ENCODE peak calls at places on chromosomes 7 and 10, in nine cellular contexts. One of them, this sample, is unnamed.

GRCh38 chr7:43646603-43647313 is 63.9 kb downstream of the STK17A start:
- DNase-seq in lower lobe of right lung: no peak
- DNase-seq in GM10248: peak; percentile 29
- DNase-seq in upper lobe of left lung: no peak
- DNase-seq in thoracic aorta: no peak
- DNase-seq in GM12865: peak; percentile 52
- DNase-seq in endothelial cell of umbilical vein: no peak
- DNase-seq in endothelial cell: no peak
- DNase-seq in cardiac muscle cell: peak; percentile 19
- DNase-seq in this sample: no peak

GRCh38 chr10:132957131-132957530 is 14.8 kb upstream of the CFAP46 start:
- DNase-seq in lower lobe of right lung: no peak
- DNase-seq in GM10248: no peak
- DNase-seq in upper lobe of left lung: no peak
- DNase-seq in thoracic aorta: no peak
- DNase-seq in GM12865: no peak
- DNase-seq in endothelial cell of umbilical vein: no peak
- DNase-seq in endothelial cell: no peak
- DNase-seq in cardiac muscle cell: no peak
- DNase-seq in this sample: no peak

GRCh38 chr10:115845958-115846357 is 427.0 kb downstream of the GFRA1 start:
- DNase-seq in lower lobe of right lung: no peak
- DNase-seq in GM10248: no peak
- DNase-seq in upper lobe of left lung: no peak
- DNase-seq in thoracic aorta: no peak
- DNase-seq in GM12865: no peak
- DNase-seq in endothelial cell of umbilical vein: no peak
- DNase-seq in endothelial cell: no peak
- DNase-seq in cardiac muscle cell: no peak
- DNase-seq in this sample: no peak

GRCh38 chr10:132835848-132836233 is 49.9 kb upstream of the NKX6-2 start:
- DNase-seq in lower lobe of right lung: no peak
- DNase-seq in GM10248: no peak
- DNase-seq in upper lobe of left lung: no peak
- DNase-seq in thoracic aorta: no peak
- DNase-seq in GM12865: no peak
- DNase-seq in endothelial cell of umbilical vein: no peak
- DNase-seq in endothelial cell: no peak
- DNase-seq in cardiac muscle cell: no peak
- DNase-seq in this sample: no peak

GRCh38 chr7:64562246-64562620 is 638 bp downstream of the ZNF680 start:
- DNase-seq in lower lobe of right lung: no peak
- DNase-seq in GM10248: no peak
- DNase-seq in upper lobe of left lung: no peak
- DNase-seq in thoracic aorta: no peak
- DNase-seq in GM12865: no peak
- DNase-seq in endothelial cell of umbilical vein: no peak
- DNase-seq in endothelial cell: no peak
- DNase-seq in cardiac muscle cell: no peak
- DNase-seq in this sample: no peak

GRCh38 chr10:9305018-9305655 is 1250.6 kb downstream of the GATA3 start:
- DNase-seq in lower lobe of right lung: no peak
- DNase-seq in GM10248: no peak
- DNase-seq in upper lobe of left lung: no peak
- DNase-seq in thoracic aorta: no peak
- DNase-seq in GM12865: peak; percentile 24
- DNase-seq in endothelial cell of umbilical vein: peak; percentile 33
- DNase-seq in endothelial cell: no peak
- DNase-seq in cardiac muscle cell: peak; percentile 43
- DNase-seq in this sample: no peak

GRCh38 chr7:81484266-81484665 is 285.6 kb downstream of the HGF start:
- DNase-seq in lower lobe of right lung: no peak
- DNase-seq in GM10248: no peak
- DNase-seq in upper lobe of left lung: no peak
- DNase-seq in thoracic aorta: no peak
- DNase-seq in GM12865: peak; percentile 20
- DNase-seq in endothelial cell of umbilical vein: peak; percentile 42
- DNase-seq in endothelial cell: peak; percentile 24
- DNase-seq in cardiac muscle cell: peak; percentile 92
- DNase-seq in this sample: no peak

GRCh38 chr7:101319401-101319800 is 2.2 kb downstream of the IFT22 start:
- DNase-seq in lower lobe of right lung: no peak
- DNase-seq in GM10248: no peak
- DNase-seq in upper lobe of left lung: no peak
- DNase-seq in thoracic aorta: no peak
- DNase-seq in GM12865: no peak
- DNase-seq in endothelial cell of umbilical vein: no peak
- DNase-seq in endothelial cell: no peak
- DNase-seq in cardiac muscle cell: no peak
- DNase-seq in this sample: no peak

GRCh38 chr7:51451751-51452465 is 135.3 kb upstream of the COBL start:
- DNase-seq in lower lobe of right lung: no peak
- DNase-seq in GM10248: no peak
- DNase-seq in upper lobe of left lung: no peak
- DNase-seq in thoracic aorta: no peak
- DNase-seq in GM12865: no peak
- DNase-seq in endothelial cell of umbilical vein: no peak
- DNase-seq in endothelial cell: peak; percentile 46
- DNase-seq in cardiac muscle cell: no peak
- DNase-seq in this sample: peak; percentile 40

GRCh38 chr10:11863353-11864105 is 40.4 kb downstream of the PROSER2 start:
- DNase-seq in lower lobe of right lung: no peak
- DNase-seq in GM10248: peak; percentile 64
- DNase-seq in upper lobe of left lung: no peak
- DNase-seq in thoracic aorta: no peak
- DNase-seq in GM12865: peak; percentile 88
- DNase-seq in endothelial cell of umbilical vein: no peak
- DNase-seq in endothelial cell: no peak
- DNase-seq in cardiac muscle cell: no peak
- DNase-seq in this sample: no peak

GRCh38 chr7:28807396-28807994 is 150.6 kb downstream of the TRIL start:
- DNase-seq in lower lobe of right lung: no peak
- DNase-seq in GM10248: no peak
- DNase-seq in upper lobe of left lung: no peak
- DNase-seq in thoracic aorta: no peak
- DNase-seq in GM12865: no peak
- DNase-seq in endothelial cell of umbilical vein: no peak
- DNase-seq in endothelial cell: no peak
- DNase-seq in cardiac muscle cell: no peak
- DNase-seq in this sample: no peak

GRCh38 chr7:94687810-94688209 is 31.9 kb upstream of the SGCE start:
- DNase-seq in lower lobe of right lung: no peak
- DNase-seq in GM10248: no peak
- DNase-seq in upper lobe of left lung: no peak
- DNase-seq in thoracic aorta: no peak
- DNase-seq in GM12865: no peak
- DNase-seq in endothelial cell of umbilical vein: no peak
- DNase-seq in endothelial cell: no peak
- DNase-seq in cardiac muscle cell: peak; percentile 45
- DNase-seq in this sample: no peak

GRCh38 chr10:126904493-126904806 is 778 bp upstream of the DOCK1 start:
- DNase-seq in lower lobe of right lung: no peak
- DNase-seq in GM10248: no peak
- DNase-seq in upper lobe of left lung: no peak
- DNase-seq in thoracic aorta: no peak
- DNase-seq in GM12865: no peak
- DNase-seq in endothelial cell of umbilical vein: no peak
- DNase-seq in endothelial cell: no peak
- DNase-seq in cardiac muscle cell: no peak
- DNase-seq in this sample: no peak

GRCh38 chr10:114681542-114681941 is 23.5 kb upstream of the ABLIM1 start:
- DNase-seq in lower lobe of right lung: no peak
- DNase-seq in GM10248: no peak
- DNase-seq in upper lobe of left lung: no peak
- DNase-seq in thoracic aorta: no peak
- DNase-seq in GM12865: no peak
- DNase-seq in endothelial cell of umbilical vein: peak; percentile 71
- DNase-seq in endothelial cell: no peak
- DNase-seq in cardiac muscle cell: no peak
- DNase-seq in this sample: no peak

GRCh38 chr10:65358565-65358964 is 1567.3 kb upstream of the LRRTM3 start:
- DNase-seq in lower lobe of right lung: no peak
- DNase-seq in GM10248: peak; percentile 2
- DNase-seq in upper lobe of left lung: no peak
- DNase-seq in thoracic aorta: no peak
- DNase-seq in GM12865: peak; percentile 18
- DNase-seq in endothelial cell of umbilical vein: peak; percentile 52
- DNase-seq in endothelial cell: peak; percentile 39
- DNase-seq in cardiac muscle cell: peak; percentile 62
- DNase-seq in this sample: no peak

GRCh38 chr10:82796510-82796909 is 921.5 kb downstream of the NRG3 start:
- DNase-seq in lower lobe of right lung: no peak
- DNase-seq in GM10248: no peak
- DNase-seq in upper lobe of left lung: no peak
- DNase-seq in thoracic aorta: no peak
- DNase-seq in GM12865: no peak
- DNase-seq in endothelial cell of umbilical vein: peak; percentile 6
- DNase-seq in endothelial cell: no peak
- DNase-seq in cardiac muscle cell: peak; percentile 27
- DNase-seq in this sample: no peak

GRCh38 chr7:9625953-9626352 is 1192.5 kb downstream of the NXPH1 start:
- DNase-seq in lower lobe of right lung: no peak
- DNase-seq in GM10248: no peak
- DNase-seq in upper lobe of left lung: no peak
- DNase-seq in thoracic aorta: no peak
- DNase-seq in GM12865: no peak
- DNase-seq in endothelial cell of umbilical vein: no peak
- DNase-seq in endothelial cell: no peak
- DNase-seq in cardiac muscle cell: no peak
- DNase-seq in this sample: no peak

GRCh38 chr7:106618480-106618879 is 42.5 kb downstream of the CCDC71L start:
- DNase-seq in lower lobe of right lung: no peak
- DNase-seq in GM10248: no peak
- DNase-seq in upper lobe of left lung: no peak
- DNase-seq in thoracic aorta: no peak
- DNase-seq in GM12865: no peak
- DNase-seq in endothelial cell of umbilical vein: peak; percentile 73
- DNase-seq in endothelial cell: no peak
- DNase-seq in cardiac muscle cell: peak; percentile 90
- DNase-seq in this sample: no peak

GRCh38 chr7:134813668-134814067 is 34.2 kb downstream of the CALD1 start:
- DNase-seq in lower lobe of right lung: no peak
- DNase-seq in GM10248: no peak
- DNase-seq in upper lobe of left lung: no peak
- DNase-seq in thoracic aorta: no peak
- DNase-seq in GM12865: no peak
- DNase-seq in endothelial cell of umbilical vein: peak; percentile 87
- DNase-seq in endothelial cell: no peak
- DNase-seq in cardiac muscle cell: peak; percentile 71
- DNase-seq in this sample: no peak

GRCh38 chr10:119418401-119418800 is 124.1 kb downstream of the RGS10 start:
- DNase-seq in lower lobe of right lung: no peak
- DNase-seq in GM10248: no peak
- DNase-seq in upper lobe of left lung: no peak
- DNase-seq in thoracic aorta: no peak
- DNase-seq in GM12865: no peak
- DNase-seq in endothelial cell of umbilical vein: no peak
- DNase-seq in endothelial cell: no peak
- DNase-seq in cardiac muscle cell: no peak
- DNase-seq in this sample: no peak
- TF ChIP-seq CTCF in lower lobe of right lung: no peak
- TF ChIP-seq CTCF in GM10248: no peak
- TF ChIP-seq CTCF in upper lobe of left lung: no peak
- TF ChIP-seq CTCF in thoracic aorta: no peak
- TF ChIP-seq CTCF in GM12865: no peak
- TF ChIP-seq CTCF in endothelial cell of umbilical vein: no peak
- TF ChIP-seq CTCF in endothelial cell: no peak
- TF ChIP-seq CTCF in cardiac muscle cell: no peak
- TF ChIP-seq CTCF in this sample: no peak

DNA sequence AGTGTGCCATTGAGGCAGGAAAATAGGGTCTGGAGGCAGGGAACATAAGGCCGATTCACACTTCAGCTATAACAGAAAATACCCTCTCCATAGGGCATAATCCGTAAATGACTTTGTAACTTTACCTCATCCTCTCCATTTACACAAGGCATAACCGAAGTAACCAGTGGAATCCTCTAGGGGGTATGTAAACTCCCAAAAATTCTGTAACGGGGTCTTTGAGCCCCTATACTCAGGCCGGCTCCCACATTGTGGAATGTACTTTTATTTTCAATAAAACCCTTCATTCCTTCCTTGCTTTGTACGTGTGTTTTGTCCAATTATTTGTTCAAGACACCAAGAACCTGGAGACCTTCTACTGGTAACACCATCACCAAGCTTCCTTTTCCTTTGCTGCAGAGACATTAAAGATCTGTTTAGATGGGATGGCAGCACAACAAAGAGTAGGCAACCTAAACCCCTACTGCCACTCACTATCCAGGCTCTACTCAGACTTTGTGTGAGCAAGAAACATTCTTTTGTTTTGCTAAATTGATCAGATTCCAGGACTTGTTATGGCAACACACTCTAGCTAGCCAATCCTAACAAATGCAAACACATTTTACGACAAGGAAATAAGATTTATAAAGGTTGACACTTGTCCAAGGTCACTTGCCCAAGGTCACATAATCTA is 99.3 kb downstream of the DGKI start:
- DNase-seq in lower lobe of right lung: no peak
- DNase-seq in GM10248: no peak
- DNase-seq in upper lobe of left lung: no peak
- DNase-seq in thoracic aorta: no peak
- DNase-seq in GM12865: no peak
- DNase-seq in endothelial cell of umbilical vein: no peak
- DNase-seq in endothelial cell: no peak
- DNase-seq in cardiac muscle cell: no peak
- DNase-seq in this sample: no peak
- TF ChIP-seq CTCF in lower lobe of right lung: no peak
- TF ChIP-seq CTCF in GM10248: no peak
- TF ChIP-seq CTCF in upper lobe of left lung: no peak
- TF ChIP-seq CTCF in thoracic aorta: no peak
- TF ChIP-seq CTCF in GM12865: no peak
- TF ChIP-seq CTCF in endothelial cell of umbilical vein: no peak
- TF ChIP-seq CTCF in endothelial cell: no peak
- TF ChIP-seq CTCF in cardiac muscle cell: no peak
- TF ChIP-seq CTCF in this sample: no peak

GRCh38 chr7:155764432-155764798 is 47.8 kb downstream of the SHH start:
- DNase-seq in lower lobe of right lung: no peak
- DNase-seq in GM10248: peak; percentile 46
- DNase-seq in upper lobe of left lung: no peak
- DNase-seq in thoracic aorta: no peak
- DNase-seq in GM12865: no peak
- DNase-seq in endothelial cell of umbilical vein: no peak
- DNase-seq in endothelial cell: no peak
- DNase-seq in cardiac muscle cell: no peak
- DNase-seq in this sample: no peak
- TF ChIP-seq CTCF in lower lobe of right lung: no peak
- TF ChIP-seq CTCF in GM10248: no peak
- TF ChIP-seq CTCF in upper lobe of left lung: no peak
- TF ChIP-seq CTCF in thoracic aorta: no peak
- TF ChIP-seq CTCF in GM12865: no peak
- TF ChIP-seq CTCF in endothelial cell of umbilical vein: no peak
- TF ChIP-seq CTCF in endothelial cell: no peak
- TF ChIP-seq CTCF in cardiac muscle cell: no peak
- TF ChIP-seq CTCF in this sample: no peak

DNA sequence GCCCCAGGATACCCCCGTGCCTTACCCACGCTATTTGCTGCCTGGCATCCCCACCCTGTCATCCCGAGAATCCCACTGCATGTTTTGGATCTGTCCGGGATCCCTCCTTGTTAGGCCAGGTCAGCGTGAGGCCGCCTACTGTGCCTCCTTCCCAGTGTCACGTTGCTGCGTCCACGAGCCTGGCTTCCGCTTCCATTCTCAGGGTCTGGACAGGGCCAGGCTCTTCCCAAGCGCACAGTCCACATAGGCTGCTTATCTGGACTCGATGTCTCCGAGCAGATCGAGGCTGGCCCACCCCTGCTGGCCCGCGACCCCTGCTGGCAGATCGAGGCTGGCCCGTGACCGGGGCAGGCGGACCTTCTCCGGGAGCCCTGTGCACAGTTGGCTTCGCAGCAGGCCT is 27.1 kb downstream of the FOXK1 start:
- DNase-seq in lower lobe of right lung: no peak
- DNase-seq in GM10248: no peak
- DNase-seq in upper lobe of left lung: no peak
- DNase-seq in thoracic aorta: no peak
- DNase-seq in GM12865: no peak
- DNase-seq in endothelial cell of umbilical vein: no peak
- DNase-seq in endothelial cell: peak; percentile 74
- DNase-seq in cardiac muscle cell: no peak
- DNase-seq in this sample: peak; percentile 32
- TF ChIP-seq CTCF in lower lobe of right lung: no peak
- TF ChIP-seq CTCF in GM10248: no peak
- TF ChIP-seq CTCF in upper lobe of left lung: no peak
- TF ChIP-seq CTCF in thoracic aorta: no peak
- TF ChIP-seq CTCF in GM12865: no peak
- TF ChIP-seq CTCF in endothelial cell of umbilical vein: no peak
- TF ChIP-seq CTCF in endothelial cell: peak; percentile 43
- TF ChIP-seq CTCF in cardiac muscle cell: no peak
- TF ChIP-seq CTCF in this sample: no peak